ENCODE peak calls at places on chromosomes 4 and X, in four cellular contexts. One of them, this sample, is unnamed.

GRCh38 chr4:154503598-154503997 is 12.0 kb upstream of the DCHS2 start:
- DNase-seq in HepG2: peak; percentile 37
- DNase-seq in GM12878: no peak
- DNase-seq in H1: no peak
- DNase-seq in this sample: peak; percentile 17

GRCh38 chr4:140300271-140300970 is 73.0 kb upstream of the SCOC start:
- DNase-seq in H1: no peak
- DNase-seq in HepG2: no peak
- DNase-seq in GM12878: no peak
- DNase-seq in this sample: no peak

GRCh38 chr4:20319785-20320184 is 68.1 kb downstream of the SLIT2 start:
- DNase-seq in GM12878: no peak
- DNase-seq in HepG2: no peak
- DNase-seq in H1: no peak
- DNase-seq in this sample: no peak

GRCh38 chr4:141933978-141934377 is 297.6 kb downstream of the IL15 start:
- DNase-seq in GM12878: no peak
- DNase-seq in HepG2: no peak
- DNase-seq in H1: no peak
- DNase-seq in this sample: no peak

GRCh38 chr4:8010618-8011017 is 71.0 kb upstream of the AFAP1 start:
- DNase-seq in H1: no peak
- DNase-seq in GM12878: no peak
- DNase-seq in HepG2: peak; percentile 41
- DNase-seq in this sample: peak; percentile 96

GRCh38 chr4:54588404-54588803 is 69.4 kb upstream of the KIT start:
- DNase-seq in GM12878: no peak
- DNase-seq in HepG2: no peak
- DNase-seq in H1: no peak
- DNase-seq in this sample: no peak

GRCh38 chrX:140817943-140818342 is 108.4 kb downstream of the LINC00632 start:
- DNase-seq in GM12878: no peak
- DNase-seq in HepG2: no peak
- DNase-seq in H1: no peak
- DNase-seq in this sample: peak; percentile 19

GRCh38 chr4:86269354-86269753 is 90.5 kb downstream of the MAPK10 start:
- DNase-seq in H1: no peak
- DNase-seq in GM12878: no peak
- DNase-seq in HepG2: no peak
- DNase-seq in this sample: no peak

GRCh38 chr4:98710831-98711230 is 52.4 kb upstream of the TSPAN5 start:
- DNase-seq in H1: no peak
- DNase-seq in HepG2: no peak
- DNase-seq in GM12878: no peak
- DNase-seq in this sample: no peak

GRCh38 chr4:61872983-61873382 is 672.9 kb downstream of the ADGRL3 start:
- DNase-seq in GM12878: no peak
- DNase-seq in HepG2: no peak
- DNase-seq in H1: no peak
- DNase-seq in this sample: no peak

GRCh38 chr4:145216532-145216931 is 36.1 kb upstream of the OTUD4 start:
- DNase-seq in H1: no peak
- DNase-seq in GM12878: no peak
- DNase-seq in HepG2: no peak
- DNase-seq in this sample: peak; percentile 13

GRCh38 chr4:183182873-183183725 is 84.0 kb downstream of the WWC2 start:
- DNase-seq in HepG2: peak; percentile 86
- DNase-seq in H1: peak; percentile 89
- DNase-seq in GM12878: no peak
- DNase-seq in this sample: no peak

GRCh38 chrX:18886344-18887161 is 97.4 kb downstream of the PHKA2 start:
- DNase-seq in GM12878: peak; percentile 66
- DNase-seq in HepG2: peak; percentile 22
- DNase-seq in H1: no peak
- DNase-seq in this sample: peak; percentile 62

GRCh38 chr4:166222271-166222670 is 349.2 kb downstream of the TLL1 start:
- DNase-seq in GM12878: no peak
- DNase-seq in H1: no peak
- DNase-seq in HepG2: no peak
- DNase-seq in this sample: no peak

GRCh38 chr4:123488916-123489315 is 92.3 kb downstream of the SPRY1 start:
- DNase-seq in H1: no peak
- DNase-seq in GM12878: peak; percentile 19
- DNase-seq in HepG2: peak; percentile 80
- DNase-seq in this sample: no peak

GRCh38 chr4:155392486-155393184 is 15.9 kb upstream of the MAP9 start:
- DNase-seq in H1: no peak
- DNase-seq in HepG2: peak; percentile 7
- DNase-seq in GM12878: no peak
- DNase-seq in this sample: no peak

GRCh38 chr4:111943796-111944203 is 201.5 kb upstream of the FAM241A start:
- DNase-seq in GM12878: no peak
- DNase-seq in HepG2: peak; percentile 28
- DNase-seq in H1: peak; percentile 31
- DNase-seq in this sample: peak; percentile 5

GRCh38 chrX:119790977-119791436 is 423 bp downstream of the RPL39 start:
- DNase-seq in GM12878: no peak
- DNase-seq in HepG2: peak; percentile 30
- DNase-seq in H1: no peak
- DNase-seq in this sample: peak; percentile 62

GRCh38 chrX:15617111-15617510 is 16.4 kb upstream of the ACE2 start:
- DNase-seq in HepG2: no peak
- DNase-seq in GM12878: no peak
- DNase-seq in H1: no peak
- DNase-seq in this sample: no peak

GRCh38 chr4:71268156-71268555 is 70.7 kb upstream of the SLC4A4 start:
- DNase-seq in H1: no peak
- DNase-seq in HepG2: no peak
- DNase-seq in GM12878: no peak
- DNase-seq in this sample: no peak

GRCh38 chr4:54554339-54554990 is 103.3 kb upstream of the KIT start:
- DNase-seq in H1: no peak
- DNase-seq in HepG2: no peak
- DNase-seq in GM12878: no peak
- DNase-seq in this sample: no peak

GRCh38 chr4:183011213-183011907 is 87.7 kb upstream of the WWC2 start:
- DNase-seq in GM12878: no peak
- DNase-seq in H1: no peak
- DNase-seq in HepG2: no peak
- DNase-seq in this sample: no peak

GRCh38 chr4:119039779-119040178 is 95.9 kb upstream of the MYOZ2 start:
- DNase-seq in H1: no peak
- DNase-seq in GM12878: no peak
- DNase-seq in HepG2: no peak
- DNase-seq in this sample: no peak

GRCh38 chr4:123217676-123218075 is 178.9 kb upstream of the SPRY1 start:
- DNase-seq in GM12878: no peak
- DNase-seq in H1: no peak
- DNase-seq in HepG2: no peak
- DNase-seq in this sample: no peak

GRCh38 chr4:108794136-108794535 is 31.3 kb upstream of the ETNPPL start:
- DNase-seq in GM12878: no peak
- DNase-seq in H1: no peak
- DNase-seq in HepG2: no peak
- DNase-seq in this sample: no peak

GRCh38 chrX:154348114-154348531 is 26.3 kb downstream of the FLNA start:
- DNase-seq in HepG2: no peak
- DNase-seq in GM12878: no peak
- DNase-seq in H1: no peak
- DNase-seq in this sample: no peak

GRCh38 chr4:113637363-113637762 is 124.2 kb downstream of the CAMK2D start:
- DNase-seq in HepG2: no peak
- DNase-seq in GM12878: no peak
- DNase-seq in H1: no peak
- DNase-seq in this sample: no peak

GRCh38 chrX:10611441-10612090 is 8.8 kb downstream of the MID1 start:
- DNase-seq in GM12878: no peak
- DNase-seq in HepG2: no peak
- DNase-seq in H1: no peak
- DNase-seq in this sample: no peak

GRCh38 chr4:123581802-123582201 is 185.2 kb downstream of the SPRY1 start:
- DNase-seq in GM12878: no peak
- DNase-seq in HepG2: no peak
- DNase-seq in H1: no peak
- DNase-seq in this sample: no peak

GRCh38 chrX:130393451-130394074 is 8.1 kb upstream of the GPR119 start:
- DNase-seq in H1: peak; percentile 3
- DNase-seq in GM12878: no peak
- DNase-seq in HepG2: peak; percentile 12
- DNase-seq in this sample: peak; percentile 64

GRCh38 chr4:186297013-186297645 is 31.1 kb downstream of the F11 start:
- DNase-seq in GM12878: no peak
- DNase-seq in HepG2: peak; percentile 32
- DNase-seq in H1: no peak
- DNase-seq in this sample: peak; percentile 73

DNA sequence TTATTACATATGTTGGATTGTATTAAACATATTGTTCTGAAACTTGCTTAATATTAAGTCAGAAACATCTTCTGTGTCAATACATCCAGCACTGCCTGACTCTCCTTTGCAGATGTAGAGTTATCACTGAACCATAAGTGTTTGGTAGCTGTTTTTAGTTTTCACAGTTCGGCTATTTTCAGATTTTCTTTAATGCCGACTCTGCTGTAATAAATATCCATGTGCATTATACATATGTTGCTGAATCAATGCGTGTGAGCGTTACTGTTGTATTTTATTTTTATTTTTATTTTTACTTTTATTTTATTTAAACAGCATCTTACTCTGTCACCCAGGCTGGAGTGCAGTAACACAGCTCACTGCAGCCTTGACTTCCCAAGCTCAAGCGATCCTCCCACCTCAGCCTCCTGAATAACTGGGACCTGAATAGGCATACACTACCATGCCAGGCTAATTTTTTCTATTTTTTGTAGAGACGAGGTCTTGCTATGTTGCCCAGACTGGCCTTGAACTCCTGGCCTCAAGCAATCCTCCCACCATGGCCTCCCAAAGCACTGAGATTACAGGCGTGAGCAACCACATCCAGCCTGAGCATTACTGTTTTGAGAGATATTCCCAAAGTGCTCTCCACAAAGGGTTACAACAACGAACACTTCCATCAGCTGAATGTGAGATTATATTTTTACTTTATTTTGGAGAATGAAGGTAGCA is 50.7 kb upstream of the NOCT start:
- DNase-seq in H1: no peak
- DNase-seq in HepG2: no peak
- DNase-seq in GM12878: no peak
- DNase-seq in this sample: no peak
- TF ChIP-seq TCF12 in H1: no peak
- TF ChIP-seq TCF12 in HepG2: no peak
- TF ChIP-seq TCF12 in GM12878: no peak
- TF ChIP-seq TCF12 in this sample: no peak

GRCh38 chr4:162852642-162853041 is 314.0 kb downstream of the NAF1 start:
- DNase-seq in H1: no peak
- DNase-seq in GM12878: no peak
- DNase-seq in HepG2: no peak
- DNase-seq in this sample: no peak
- TF ChIP-seq YY1 in H1: no peak
- TF ChIP-seq YY1 in GM12878: no peak
- TF ChIP-seq YY1 in HepG2: no peak
- TF ChIP-seq YY1 in this sample: no peak

DNA sequence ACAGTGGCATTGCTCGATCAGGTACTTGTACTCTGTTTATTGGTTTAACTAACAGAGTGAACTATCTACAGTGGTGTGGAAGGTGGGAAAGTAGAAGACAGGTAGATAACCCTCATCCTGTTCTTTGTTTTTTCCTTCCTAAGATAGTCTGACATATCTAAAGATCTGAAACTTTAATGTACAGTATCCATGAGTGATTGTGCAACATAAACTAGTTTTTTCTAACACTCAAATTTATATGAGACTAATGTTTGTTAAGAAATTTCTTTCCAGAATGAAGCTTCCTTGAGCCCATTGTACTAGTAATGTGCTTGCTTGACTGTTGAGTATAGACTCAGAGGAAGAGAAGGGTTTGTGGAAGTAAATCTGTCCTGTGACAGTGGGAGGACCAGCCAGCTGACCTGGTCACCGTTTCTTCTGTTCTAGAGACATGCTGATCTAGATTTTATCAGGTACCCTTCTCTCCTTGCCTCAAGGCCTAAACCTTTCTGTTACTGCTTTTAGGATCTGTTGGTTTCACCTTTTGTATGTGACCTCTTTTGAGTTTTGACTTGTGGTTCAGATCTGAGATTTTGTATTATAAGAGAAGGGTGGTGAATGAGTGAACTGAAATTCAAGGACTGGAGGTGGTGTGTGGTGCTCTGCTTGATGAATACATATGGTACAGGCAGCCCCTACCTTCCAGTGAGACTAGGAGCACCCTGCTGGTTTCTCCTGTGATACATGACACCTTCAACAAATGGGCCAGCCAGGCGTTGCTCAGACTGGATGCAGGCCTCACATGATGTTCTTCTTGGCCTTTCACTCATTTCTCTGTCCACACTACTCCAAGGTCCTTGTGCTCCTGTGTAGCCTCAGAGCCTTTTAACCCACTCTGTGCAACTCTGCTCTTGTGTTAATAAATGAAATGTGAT is 66.9 kb downstream of the FNIP2 start:
- DNase-seq in HepG2: no peak
- DNase-seq in H1: no peak
- DNase-seq in GM12878: no peak
- DNase-seq in this sample: no peak
- TF ChIP-seq TCF12 in HepG2: no peak
- TF ChIP-seq TCF12 in H1: no peak
- TF ChIP-seq TCF12 in GM12878: no peak
- TF ChIP-seq TCF12 in this sample: no peak

GRCh38 chr4:57668621-57669020 is 558.4 kb upstream of the IGFBP7 start:
- DNase-seq in H1: no peak
- DNase-seq in GM12878: no peak
- DNase-seq in HepG2: no peak
- DNase-seq in this sample: no peak
- TF ChIP-seq YY1 in H1: no peak
- TF ChIP-seq YY1 in GM12878: no peak
- TF ChIP-seq YY1 in HepG2: no peak
- TF ChIP-seq YY1 in this sample: no peak

DNA sequence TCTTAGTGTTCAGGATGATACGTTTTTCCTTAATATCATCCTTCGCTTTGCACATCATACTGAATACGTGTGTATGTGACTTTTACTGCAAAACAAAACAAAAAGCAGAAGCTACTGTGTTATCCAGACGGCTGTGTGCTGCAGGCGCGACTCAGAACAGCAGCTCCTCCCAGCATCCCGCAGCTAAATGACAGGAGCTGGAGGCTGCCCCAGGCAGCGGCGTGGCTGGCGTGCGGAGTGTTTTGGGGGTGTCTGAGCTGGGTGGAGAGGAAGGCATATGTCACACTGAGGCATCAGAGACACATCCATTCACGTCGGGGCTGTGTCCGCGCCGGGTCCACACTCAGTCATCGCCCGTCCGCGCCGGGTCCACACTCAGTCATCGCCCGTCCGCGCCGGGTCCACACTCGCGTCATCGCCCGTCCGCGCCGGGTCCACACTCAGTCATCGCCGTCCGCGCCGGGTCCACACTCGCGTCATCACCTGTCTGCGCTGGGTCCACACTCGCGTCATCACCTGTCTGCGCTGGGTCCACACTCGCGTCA is 16.6 kb downstream of the PCGF3 start:
- DNase-seq in GM12878: no peak
- DNase-seq in H1: no peak
- DNase-seq in HepG2: no peak
- DNase-seq in this sample: no peak
- TF ChIP-seq TCF12 in GM12878: no peak
- TF ChIP-seq TCF12 in H1: no peak
- TF ChIP-seq TCF12 in HepG2: no peak
- TF ChIP-seq TCF12 in this sample: no peak

This sample was measured in SK-N-SH.